ENCODE peak calls at places on chromosomes 7 and 10, in seven cellular contexts. One of them, this sample, is unnamed.

GRCh38 chr10:97574374-97575100 is 2.0 kb downstream of the ANKRD2 start:
- DNase-seq in HCT116: peak; percentile 85
- DNase-seq in K562: no peak
- DNase-seq in GM12878: no peak
- DNase-seq in SK-N-SH: peak; percentile 66
- DNase-seq in HepG2: peak; percentile 74
- DNase-seq in H1: peak; percentile 63
- DNase-seq in this sample: peak; percentile 97

GRCh38 chr10:61314273-61314672 is 138.9 kb downstream of the TMEM26 start:
- DNase-seq in HCT116: no peak
- DNase-seq in K562: no peak
- DNase-seq in GM12878: no peak
- DNase-seq in SK-N-SH: no peak
- DNase-seq in HepG2: no peak
- DNase-seq in H1: no peak
- DNase-seq in this sample: no peak

GRCh38 chr7:113370910-113371309 is 252.6 kb upstream of the SMIM30 start:
- DNase-seq in HCT116: no peak
- DNase-seq in K562: no peak
- DNase-seq in GM12878: no peak
- DNase-seq in SK-N-SH: no peak
- DNase-seq in HepG2: no peak
- DNase-seq in H1: no peak
- DNase-seq in this sample: no peak

GRCh38 chr10:15121707-15122106 is 24.6 kb downstream of the RPP38 start:
- DNase-seq in HCT116: no peak
- DNase-seq in K562: no peak
- DNase-seq in GM12878: no peak
- DNase-seq in SK-N-SH: no peak
- DNase-seq in HepG2: no peak
- DNase-seq in H1: no peak
- DNase-seq in this sample: no peak

GRCh38 chr7:84022686-84023308 is 171.8 kb downstream of the SEMA3A start:
- DNase-seq in HCT116: no peak
- DNase-seq in K562: no peak
- DNase-seq in GM12878: no peak
- DNase-seq in SK-N-SH: no peak
- DNase-seq in HepG2: peak; percentile 82
- DNase-seq in H1: no peak
- DNase-seq in this sample: peak; percentile 21

GRCh38 chr7:148962823-148963582 is 65.3 kb downstream of the PDIA4 start:
- DNase-seq in HCT116: peak; percentile 60
- DNase-seq in K562: peak; percentile 86
- DNase-seq in GM12878: peak; percentile 68
- DNase-seq in SK-N-SH: peak; percentile 82
- DNase-seq in HepG2: peak; percentile 45
- DNase-seq in H1: no peak
- DNase-seq in this sample: peak; percentile 32

GRCh38 chr7:22113041-22113440 is 167.3 kb upstream of the CDCA7L start:
- DNase-seq in HCT116: no peak
- DNase-seq in K562: no peak
- DNase-seq in GM12878: no peak
- DNase-seq in SK-N-SH: no peak
- DNase-seq in HepG2: no peak
- DNase-seq in H1: no peak
- DNase-seq in this sample: no peak

GRCh38 chr7:107544848-107545591 is 18.7 kb downstream of the COG5 start:
- DNase-seq in HCT116: no peak
- DNase-seq in K562: no peak
- DNase-seq in GM12878: no peak
- DNase-seq in SK-N-SH: no peak
- DNase-seq in HepG2: no peak
- DNase-seq in H1: no peak
- DNase-seq in this sample: no peak

GRCh38 chr10:44853148-44853734 is 57.9 kb upstream of the TMEM72 start:
- DNase-seq in HCT116: no peak
- DNase-seq in K562: no peak
- DNase-seq in GM12878: no peak
- DNase-seq in SK-N-SH: no peak
- DNase-seq in HepG2: no peak
- DNase-seq in H1: no peak
- DNase-seq in this sample: peak; percentile 88

GRCh38 chr7:73671317-73671651 is 3.7 kb downstream of the VPS37D start:
- DNase-seq in HCT116: no peak
- DNase-seq in K562: no peak
- DNase-seq in GM12878: no peak
- DNase-seq in SK-N-SH: peak; percentile 45
- DNase-seq in HepG2: no peak
- DNase-seq in H1: no peak
- DNase-seq in this sample: no peak

GRCh38 chr7:82677064-82677463 is 233.5 kb upstream of the CACNA2D1 start:
- DNase-seq in HCT116: no peak
- DNase-seq in K562: no peak
- DNase-seq in GM12878: no peak
- DNase-seq in SK-N-SH: peak; percentile 34
- DNase-seq in HepG2: no peak
- DNase-seq in H1: no peak
- DNase-seq in this sample: no peak

GRCh38 chr10:27252267-27253000 is 11.8 kb upstream of the ACBD5 start:
- DNase-seq in HCT116: no peak
- DNase-seq in K562: peak; percentile 77
- DNase-seq in GM12878: peak; percentile 27
- DNase-seq in SK-N-SH: no peak
- DNase-seq in HepG2: no peak
- DNase-seq in H1: no peak
- DNase-seq in this sample: no peak

GRCh38 chr10:34551295-34551694 is 263.8 kb downstream of the PARD3 start:
- DNase-seq in HCT116: no peak
- DNase-seq in K562: no peak
- DNase-seq in GM12878: no peak
- DNase-seq in SK-N-SH: no peak
- DNase-seq in HepG2: no peak
- DNase-seq in H1: no peak
- DNase-seq in this sample: no peak

GRCh38 chr7:116953727-116954442 is 584 bp downstream of the ST7 start:
- DNase-seq in HCT116: peak; percentile 43
- DNase-seq in K562: peak; percentile 90
- DNase-seq in GM12878: no peak
- DNase-seq in SK-N-SH: peak; percentile 92
- DNase-seq in HepG2: peak; percentile 84
- DNase-seq in H1: peak; percentile 64
- DNase-seq in this sample: peak; percentile 13

GRCh38 chr7:96962221-96962620 is 43.1 kb upstream of the DLX6 start:
- DNase-seq in HCT116: no peak
- DNase-seq in K562: no peak
- DNase-seq in GM12878: no peak
- DNase-seq in SK-N-SH: no peak
- DNase-seq in HepG2: no peak
- DNase-seq in H1: no peak
- DNase-seq in this sample: no peak

GRCh38 chr7:43647772-43648643 is 65.1 kb downstream of the STK17A start:
- DNase-seq in HCT116: peak; percentile 67
- DNase-seq in K562: no peak
- DNase-seq in GM12878: peak; percentile 85
- DNase-seq in SK-N-SH: peak; percentile 59
- DNase-seq in HepG2: peak; percentile 33
- DNase-seq in H1: no peak
- DNase-seq in this sample: peak; percentile 63

GRCh38 chr10:109427421-109427820 is 495.9 kb downstream of the XPNPEP1 start:
- DNase-seq in HCT116: no peak
- DNase-seq in K562: no peak
- DNase-seq in GM12878: no peak
- DNase-seq in SK-N-SH: no peak
- DNase-seq in HepG2: no peak
- DNase-seq in H1: no peak
- DNase-seq in this sample: no peak

GRCh38 chr7:85750454-85750949 is 563.6 kb upstream of the SEMA3D start:
- DNase-seq in HCT116: peak; percentile 32
- DNase-seq in K562: peak; percentile 15
- DNase-seq in GM12878: no peak
- DNase-seq in SK-N-SH: peak; percentile 49
- DNase-seq in HepG2: peak; percentile 36
- DNase-seq in H1: peak; percentile 33
- DNase-seq in this sample: peak; percentile 78

GRCh38 chr7:153902857-153903256 is 149.3 kb upstream of the DPP6 start:
- DNase-seq in HCT116: no peak
- DNase-seq in K562: no peak
- DNase-seq in GM12878: no peak
- DNase-seq in SK-N-SH: no peak
- DNase-seq in HepG2: no peak
- DNase-seq in H1: no peak
- DNase-seq in this sample: no peak

GRCh38 chr10:86205761-86206145 is 160.8 kb downstream of the GRID1 start:
- DNase-seq in HCT116: no peak
- DNase-seq in K562: no peak
- DNase-seq in GM12878: no peak
- DNase-seq in SK-N-SH: no peak
- DNase-seq in HepG2: no peak
- DNase-seq in H1: no peak
- DNase-seq in this sample: no peak

GRCh38 chr10:86205086-86205760 is 161.4 kb downstream of the GRID1 start:
- DNase-seq in HCT116: no peak
- DNase-seq in K562: no peak
- DNase-seq in GM12878: no peak
- DNase-seq in SK-N-SH: no peak
- DNase-seq in HepG2: no peak
- DNase-seq in H1: no peak
- DNase-seq in this sample: peak; percentile 49

GRCh38 chr10:86206216-86206615 is 160.4 kb downstream of the GRID1 start:
- DNase-seq in HCT116: no peak
- DNase-seq in K562: no peak
- DNase-seq in GM12878: no peak
- DNase-seq in SK-N-SH: no peak
- DNase-seq in HepG2: no peak
- DNase-seq in H1: no peak
- DNase-seq in this sample: no peak

GRCh38 chr10:86209726-86210125 is 156.9 kb downstream of the GRID1 start:
- DNase-seq in HCT116: no peak
- DNase-seq in K562: no peak
- DNase-seq in GM12878: no peak
- DNase-seq in SK-N-SH: no peak
- DNase-seq in HepG2: no peak
- DNase-seq in H1: no peak
- DNase-seq in this sample: no peak

GRCh38 chr10:86207226-86207625 is 159.4 kb downstream of the GRID1 start:
- DNase-seq in HCT116: no peak
- DNase-seq in K562: no peak
- DNase-seq in GM12878: no peak
- DNase-seq in SK-N-SH: no peak
- DNase-seq in HepG2: no peak
- DNase-seq in H1: no peak
- DNase-seq in this sample: no peak
- TF ChIP-seq JUND in HCT116: no peak
- TF ChIP-seq JUND in K562: no peak
- TF ChIP-seq JUND in GM12878: no peak
- TF ChIP-seq JUND in SK-N-SH: no peak
- TF ChIP-seq JUND in HepG2: no peak
- TF ChIP-seq JUND in H1: no peak
- TF ChIP-seq JUND in this sample: no peak

GRCh38 chr7:3217166-3217565 is 83.9 kb upstream of the SDK1 start:
- DNase-seq in HCT116: no peak
- DNase-seq in K562: no peak
- DNase-seq in GM12878: no peak
- DNase-seq in SK-N-SH: no peak
- DNase-seq in HepG2: no peak
- DNase-seq in H1: no peak
- DNase-seq in this sample: no peak
- TF ChIP-seq JUND in HCT116: no peak
- TF ChIP-seq JUND in K562: no peak
- TF ChIP-seq JUND in GM12878: no peak
- TF ChIP-seq JUND in SK-N-SH: no peak
- TF ChIP-seq JUND in HepG2: no peak
- TF ChIP-seq JUND in H1: no peak
- TF ChIP-seq JUND in this sample: no peak

GRCh38 chr7:36564500-36564899 is 159.8 kb downstream of the AOAH start:
- DNase-seq in HCT116: no peak
- DNase-seq in K562: no peak
- DNase-seq in GM12878: no peak
- DNase-seq in SK-N-SH: peak; percentile 55
- DNase-seq in HepG2: no peak
- DNase-seq in H1: no peak
- DNase-seq in this sample: no peak
- TF ChIP-seq JUND in HCT116: no peak
- TF ChIP-seq JUND in K562: no peak
- TF ChIP-seq JUND in GM12878: no peak
- TF ChIP-seq JUND in SK-N-SH: no peak
- TF ChIP-seq JUND in HepG2: no peak
- TF ChIP-seq JUND in H1: no peak
- TF ChIP-seq JUND in this sample: no peak

GRCh38 chr7:158567153-158567603 is 20.4 kb downstream of the PTPRN2 start:
- DNase-seq in HCT116: no peak
- DNase-seq in K562: no peak
- DNase-seq in GM12878: no peak
- DNase-seq in SK-N-SH: peak; percentile 84
- DNase-seq in HepG2: no peak
- DNase-seq in H1: no peak
- DNase-seq in this sample: no peak
- TF ChIP-seq JUND in HCT116: no peak
- TF ChIP-seq JUND in K562: no peak
- TF ChIP-seq JUND in GM12878: no peak
- TF ChIP-seq JUND in SK-N-SH: no peak
- TF ChIP-seq JUND in HepG2: no peak
- TF ChIP-seq JUND in H1: no peak
- TF ChIP-seq JUND in this sample: no peak

GRCh38 chr7:151346180-151346769 is 4.7 kb downstream of the NUB1 start:
- DNase-seq in HCT116: no peak
- DNase-seq in K562: no peak
- DNase-seq in GM12878: no peak
- DNase-seq in SK-N-SH: no peak
- DNase-seq in HepG2: no peak
- DNase-seq in H1: no peak
- DNase-seq in this sample: no peak
- TF ChIP-seq JUND in HCT116: no peak
- TF ChIP-seq JUND in K562: no peak
- TF ChIP-seq JUND in GM12878: no peak
- TF ChIP-seq JUND in SK-N-SH: peak; percentile 78
- TF ChIP-seq JUND in HepG2: no peak
- TF ChIP-seq JUND in H1: no peak
- TF ChIP-seq JUND in this sample: no peak

DNA sequence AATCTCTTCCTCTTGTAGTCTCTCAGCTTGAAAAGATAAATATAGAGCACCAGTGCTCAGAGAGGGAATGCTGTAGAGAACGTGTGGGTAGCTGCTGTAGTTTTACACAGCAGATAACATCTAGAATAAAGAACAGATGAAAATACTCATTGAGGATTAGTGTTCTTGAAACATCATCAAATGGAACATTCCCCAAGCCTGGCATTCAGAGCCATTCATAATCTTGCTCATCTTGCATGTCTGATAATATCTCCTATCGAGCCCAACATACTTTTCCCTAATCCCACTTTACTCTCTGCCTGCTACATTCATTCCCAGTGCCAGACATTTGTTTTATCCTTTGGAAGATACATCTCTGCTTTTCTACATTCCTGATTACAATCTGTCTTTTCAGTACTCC is 35.2 kb downstream of the MCU start:
- DNase-seq in HCT116: no peak
- DNase-seq in K562: no peak
- DNase-seq in GM12878: no peak
- DNase-seq in SK-N-SH: peak; percentile 15
- DNase-seq in HepG2: no peak
- DNase-seq in H1: no peak
- DNase-seq in this sample: no peak
- TF ChIP-seq JUND in HCT116: no peak
- TF ChIP-seq JUND in K562: no peak
- TF ChIP-seq JUND in GM12878: no peak
- TF ChIP-seq JUND in SK-N-SH: peak; percentile 70
- TF ChIP-seq JUND in HepG2: no peak
- TF ChIP-seq JUND in H1: no peak
- TF ChIP-seq JUND in this sample: no peak